ENCODE peak calls at places on chromosomes 2 and 18, in six cellular contexts. One of them, this sample, is unnamed.
A peak's percentile ranks its signal among the peaks of the same experiment; 100 is the strongest.

GRCh38 chr2:138718405-138718804 is 61.8 kb downstream of the NXPH2 start:
- DNase-seq in GM12878: no peak
- DNase-seq in A549: no peak
- DNase-seq in H1: no peak
- DNase-seq in K562: no peak
- DNase-seq in SK-N-SH: no peak
- DNase-seq in this sample: no peak

GRCh38 chr2:9158786-9159779 is 47.5 kb upstream of the ASAP2 start:
- DNase-seq in GM12878: no peak
- DNase-seq in A549: no peak
- DNase-seq in H1: no peak
- DNase-seq in K562: no peak
- DNase-seq in SK-N-SH: no peak
- DNase-seq in this sample: no peak

GRCh38 chr2:43274055-43274454 is 47.6 kb upstream of the ZFP36L2 start:
- DNase-seq in GM12878: no peak
- DNase-seq in A549: no peak
- DNase-seq in H1: no peak
- DNase-seq in K562: no peak
- DNase-seq in SK-N-SH: no peak
- DNase-seq in this sample: no peak

GRCh38 chr18:61379827-61380226 is 46.6 kb downstream of the CDH20 start:
- DNase-seq in GM12878: no peak
- DNase-seq in A549: no peak
- DNase-seq in H1: no peak
- DNase-seq in K562: no peak
- DNase-seq in SK-N-SH: peak; percentile 4
- DNase-seq in this sample: no peak

GRCh38 chr2:23637011-23637778 is 252.2 kb downstream of the KLHL29 start:
- DNase-seq in GM12878: no peak
- DNase-seq in A549: no peak
- DNase-seq in H1: no peak
- DNase-seq in K562: no peak
- DNase-seq in SK-N-SH: peak; percentile 94
- DNase-seq in this sample: no peak

GRCh38 chr2:28343971-28344715 is 48.5 kb upstream of the FOSL2 start:
- DNase-seq in GM12878: no peak
- DNase-seq in A549: no peak
- DNase-seq in H1: no peak
- DNase-seq in K562: no peak
- DNase-seq in SK-N-SH: no peak
- DNase-seq in this sample: no peak

GRCh38 chr2:234298916-234299315 is 198.0 kb downstream of the ARL4C start:
- DNase-seq in GM12878: no peak
- DNase-seq in A549: no peak
- DNase-seq in H1: no peak
- DNase-seq in K562: no peak
- DNase-seq in SK-N-SH: no peak
- DNase-seq in this sample: no peak

GRCh38 chr18:11885278-11885991 is 22.7 kb downstream of the MPPE1 start:
- DNase-seq in GM12878: no peak
- DNase-seq in A549: no peak
- DNase-seq in H1: no peak
- DNase-seq in K562: no peak
- DNase-seq in SK-N-SH: no peak
- DNase-seq in this sample: peak; percentile 73

GRCh38 chr2:234981197-234982095 is 29.6 kb downstream of the SH3BP4 start:
- DNase-seq in GM12878: no peak
- DNase-seq in A549: peak; percentile 94
- DNase-seq in H1: peak; percentile 64
- DNase-seq in K562: no peak
- DNase-seq in SK-N-SH: peak; percentile 58
- DNase-seq in this sample: peak; percentile 94

GRCh38 chr18:78115896-78116561 is 863.6 kb upstream of the SALL3 start:
- DNase-seq in GM12878: no peak
- DNase-seq in A549: no peak
- DNase-seq in H1: no peak
- DNase-seq in K562: no peak
- DNase-seq in SK-N-SH: no peak
- DNase-seq in this sample: no peak
- TF ChIP-seq USF2 in GM12878: no peak
- TF ChIP-seq USF2 in A549: no peak
- TF ChIP-seq USF2 in H1: no peak
- TF ChIP-seq USF2 in K562: no peak
- TF ChIP-seq USF2 in SK-N-SH: no peak
- TF ChIP-seq USF2 in this sample: no peak

GRCh38 chr18:32906506-32907214 is 133.8 kb upstream of the KLHL14 start:
- DNase-seq in GM12878: no peak
- DNase-seq in A549: no peak
- DNase-seq in H1: no peak
- DNase-seq in K562: no peak
- DNase-seq in SK-N-SH: no peak
- DNase-seq in this sample: no peak
- TF ChIP-seq EP300 in GM12878: no peak
- TF ChIP-seq EP300 in A549: no peak
- TF ChIP-seq EP300 in H1: no peak
- TF ChIP-seq EP300 in K562: no peak
- TF ChIP-seq EP300 in SK-N-SH: no peak
- TF ChIP-seq EP300 in this sample: no peak

GRCh38 chr18:3594760-3595241 is 144.8 kb downstream of the TGIF1 start:
- DNase-seq in GM12878: no peak
- DNase-seq in A549: peak; percentile 58
- DNase-seq in H1: no peak
- DNase-seq in K562: no peak
- DNase-seq in SK-N-SH: no peak
- DNase-seq in this sample: peak; percentile 30
- TF ChIP-seq USF2 in GM12878: no peak
- TF ChIP-seq USF2 in A549: no peak
- TF ChIP-seq USF2 in H1: no peak
- TF ChIP-seq USF2 in K562: no peak
- TF ChIP-seq USF2 in SK-N-SH: no peak
- TF ChIP-seq USF2 in this sample: no peak

GRCh38 chr2:98212733-98213132 is 125.8 kb downstream of the VWA3B start:
- DNase-seq in GM12878: no peak
- DNase-seq in A549: no peak
- DNase-seq in H1: no peak
- DNase-seq in K562: no peak
- DNase-seq in SK-N-SH: no peak
- DNase-seq in this sample: no peak
- TF ChIP-seq EP300 in GM12878: no peak
- TF ChIP-seq EP300 in A549: no peak
- TF ChIP-seq EP300 in H1: no peak
- TF ChIP-seq EP300 in K562: no peak
- TF ChIP-seq EP300 in SK-N-SH: no peak
- TF ChIP-seq EP300 in this sample: no peak

GRCh38 chr2:175034728-175035127 is 29.5 kb upstream of the CHN1 start:
- DNase-seq in GM12878: no peak
- DNase-seq in A549: no peak
- DNase-seq in H1: no peak
- DNase-seq in K562: no peak
- DNase-seq in SK-N-SH: no peak
- DNase-seq in this sample: no peak
- TF ChIP-seq USF2 in GM12878: no peak
- TF ChIP-seq USF2 in A549: no peak
- TF ChIP-seq USF2 in H1: no peak
- TF ChIP-seq USF2 in K562: no peak
- TF ChIP-seq USF2 in SK-N-SH: no peak
- TF ChIP-seq USF2 in this sample: no peak

DNA sequence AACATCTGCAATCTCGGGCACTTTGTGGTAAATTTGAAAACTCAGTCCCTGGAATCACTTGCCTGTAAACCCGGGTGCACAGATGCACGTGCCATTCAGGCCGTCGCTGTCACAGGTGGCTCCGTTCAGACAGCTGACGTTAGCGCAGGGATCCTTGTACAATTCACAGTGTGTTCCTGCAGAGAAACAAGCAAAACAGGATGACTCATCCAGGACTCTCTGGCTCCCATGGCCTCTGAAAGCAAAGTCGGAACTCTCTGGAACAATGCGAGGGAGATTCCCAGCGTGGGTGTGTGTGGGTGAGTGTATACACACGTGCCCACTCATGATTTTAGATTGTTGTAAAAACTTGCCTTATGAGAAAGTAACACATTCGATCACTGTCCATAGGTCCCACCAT is 136.1 kb upstream of the PID1 start:
- DNase-seq in GM12878: no peak
- DNase-seq in A549: peak; percentile 90
- DNase-seq in H1: no peak
- DNase-seq in K562: no peak
- DNase-seq in SK-N-SH: no peak
- DNase-seq in this sample: peak; percentile 49
- TF ChIP-seq EP300 in GM12878: no peak
- TF ChIP-seq EP300 in A549: no peak
- TF ChIP-seq EP300 in H1: no peak
- TF ChIP-seq EP300 in K562: no peak
- TF ChIP-seq EP300 in SK-N-SH: no peak
- TF ChIP-seq EP300 in this sample: no peak